ENCODE peak calls at places on chromosome 17, in six cellular contexts. V, A, M, J, Z and B are unnamed samples.

GRCh38 chr17:1322469-1322868 is 43.0 kb downstream of the TRARG1 start:
- DNase-seq in Z (no peak), J (no peak), V (no peak), M (no peak), A (no peak), B (no peak)

GRCh38 chr17:39863918-39864746 is at the start of gene IKZF3:
- DNase-seq in Z (no peak), J (peak), V (no peak), A (peak), M (peak), B (no peak)

GRCh38 chr17:13415877-13416416 is 185.8 kb downstream of the HS3ST3A1 start:
- DNase-seq in J (peak), A (peak), M (no peak), Z (no peak), V (peak), B (no peak)

GRCh38 chr17:58272367-58273280 is 8.1 kb downstream of the MPO start:
- DNase-seq in M (no peak), A (no peak), Z (no peak), V (no peak), J (no peak), B (no peak)

GRCh38 chr17:49690256-49690655 is 12.4 kb upstream of the SPOP start:
- DNase-seq in A (no peak), M (no peak), V (no peak), Z (no peak), J (no peak), B (no peak)

GRCh38 chr17:60631119-60631518 is 31.1 kb downstream of the PPM1D start:
- DNase-seq in J (no peak), V (peak), A (no peak), M (no peak), Z (no peak), B (no peak)

GRCh38 chr17:28807925-28808641 is 34.5 kb downstream of the FAM222B start:
- DNase-seq in V (peak), J (peak), Z (peak), A (no peak), M (no peak), B (peak)

GRCh38 chr17:33497623-33498022 is 204.5 kb upstream of the ASIC2 start:
- DNase-seq in J (no peak), M (no peak), A (no peak), V (no peak), Z (no peak), B (no peak)

GRCh38 chr17:50516980-50517379 is 8.7 kb downstream of the MYCBPAP start:
- DNase-seq in Z (no peak), V (no peak), J (no peak), A (no peak), M (no peak), B (no peak)

GRCh38 chr17:66716236-66717026 is 118.5 kb upstream of the CACNG5 start:
- DNase-seq in J (peak), A (no peak), V (no peak), Z (no peak), M (peak), B (no peak)

GRCh38 chr17:5585814-5586558 is 1.7 kb upstream of the NLRP1 start:
- DNase-seq in Z (no peak), J (peak), M (no peak), A (no peak), V (no peak), B (peak)